ENCODE peak calls at places on chromosomes 11 and 22, in four cellular contexts. M is H54, J is stomach, L is uterus. R is an unnamed sample.

GRCh38 chr22:40107756-40108437 is 69.8 kb upstream of the TNRC6B start:
- DNase-seq in M (peak; percentile 53), J (peak; percentile 33), L (peak; percentile 27), R (no peak)

GRCh38 chr22:45671051-45671782 is 417 bp upstream of the ATXN10 start:
- DNase-seq in J (no peak), M (no peak), L (no peak), R (peak; percentile 46)

GRCh38 chr11:6817668-6818067 is 18.2 kb upstream of the OR6A2 start:
- DNase-seq in J (no peak), M (no peak), L (no peak), R (no peak)

GRCh38 chr11:106446302-106446701 is 368.8 kb downstream of the AASDHPPT start:
- DNase-seq in L (no peak), J (no peak), M (no peak), R (no peak)

GRCh38 chr11:17786824-17787525 is 52.4 kb downstream of the KCNC1 start:
- DNase-seq in L (no peak), M (peak; percentile 92), J (no peak), R (no peak)

GRCh38 chr11:62678770-62679696 is at the start of gene UBXN1:
- DNase-seq in M (peak; percentile 80), L (peak; percentile 91), J (peak; percentile 89), R (peak; percentile 90)

GRCh38 chr11:129373489-129373953 is 2.1 kb upstream of the BARX2 start:
- DNase-seq in M (no peak), J (no peak), L (no peak), R (no peak)

GRCh38 chr11:68411501-68411991 is 49.0 kb upstream of the PPP6R3 start:
- DNase-seq in M (no peak), L (no peak), J (peak; percentile 88), R (no peak)

GRCh38 chr22:20550851-20551744 is 43.7 kb downstream of the MED15 start:
- DNase-seq in L (peak; percentile 68), J (no peak), M (no peak), R (peak; percentile 72)

GRCh38 chr22:32518848-32519247 is 44.2 kb downstream of the FBXO7 start:
- DNase-seq in L (no peak), J (no peak), M (no peak), R (no peak)

GRCh38 chr11:85826096-85826855 is 15.3 kb upstream of the SYTL2 start:
- DNase-seq in M (no peak), L (peak; percentile 53), J (no peak), R (no peak)

GRCh38 chr11:124481365-124482323 is 36.1 kb upstream of the OR8B8 start:
- DNase-seq in M (no peak), J (no peak), L (no peak), R (no peak)

GRCh38 chr11:96228472-96228871 is 114.5 kb downstream of the MAML2 start:
- DNase-seq in M (peak; percentile 20), J (peak; percentile 43), L (peak; percentile 67), R (peak; percentile 82)

GRCh38 chr22:35839811-35840739 is 122.4 kb downstream of the APOL5 start:
- DNase-seq in L (peak; percentile 90), M (peak; percentile 38), J (peak; percentile 72), R (peak; percentile 87)

GRCh38 chr22:42208362-42208761 is 62.1 kb downstream of the TCF20 start:
- DNase-seq in J (no peak), L (no peak), M (no peak), R (no peak)

GRCh38 chr11:128928400-128928799 is 14.3 kb downstream of the TP53AIP1 start:
- DNase-seq in J (no peak), L (no peak), M (no peak), R (no peak)

GRCh38 chr22:19178065-19178658 is 374 bp downstream of the SLC25A1 start:
- DNase-seq in M (no peak), J (peak; percentile 60), L (no peak), R (no peak)

GRCh38 chr11:80155412-80156017 is 714.7 kb upstream of the TENM4 start:
- DNase-seq in J (no peak), L (no peak), M (no peak), R (no peak)

GRCh38 chr11:2718817-2719438 is 19.1 kb upstream of the KCNQ1OT1 start:
- DNase-seq in J (no peak), L (no peak), M (no peak), R (no peak)

GRCh38 chr11:63909621-63910506 is 7.1 kb downstream of the RCOR2 start:
- DNase-seq in M (no peak), J (no peak), L (peak; percentile 43), R (no peak)

GRCh38 chr22:21937041-21937820 is 15.4 kb downstream of the PPM1F start:
- DNase-seq in J (peak; percentile 62), M (no peak), L (no peak), R (no peak)

GRCh38 chr22:38766076-38766777 is 10.4 kb upstream of the SUN2 start:
- DNase-seq in J (peak; percentile 60), L (peak; percentile 58), M (peak; percentile 66), R (peak; percentile 64)

GRCh38 chr11:81874627-81875026 is 859.0 kb downstream of the FAM181B start:
- DNase-seq in J (no peak), M (no peak), L (no peak), R (no peak)

GRCh38 chr11:128021304-128022006 is 565.9 kb downstream of the ETS1 start:
- DNase-seq in L (no peak), J (no peak), M (no peak), R (no peak)

GRCh38 chr11:58578635-58579191 is at the start of gene ZFP91:
- DNase-seq in J (peak; percentile 98), M (peak; percentile 50), L (peak; percentile 97), R (peak; percentile 98)

GRCh38 chr11:47572715-47573255 is 6.0 kb downstream of the KBTBD4 start:
- DNase-seq in L (no peak), M (no peak), J (no peak), R (peak; percentile 36)

GRCh38 chr11:70504246-70505020 is 106.1 kb downstream of the CTTN start:
- DNase-seq in M (no peak), J (no peak), L (no peak), R (no peak)

GRCh38 chr11:32435511-32435946 is at the start of gene WT1:
- DNase-seq in M (peak; percentile 65), J (no peak), L (peak; percentile 90), R (peak; percentile 89)
- TF ChIP-seq POLR2A in M (peak; percentile 23), J (no peak), L (peak; percentile 55), R (peak; percentile 70)

GRCh38 chr11:121024989-121025388 is 1.1 kb downstream of the TBCEL start:
- DNase-seq in J (no peak), L (no peak), M (no peak), R (no peak)

GRCh38 chr11:121029813-121030445 is 6.0 kb downstream of the TBCEL start:
- DNase-seq in J (no peak), M (no peak), L (no peak), R (no peak)

GRCh38 chr11:121029153-121029552 is 5.3 kb downstream of the TBCEL start:
- DNase-seq in L (no peak), J (no peak), M (no peak), R (no peak)

GRCh38 chr11:121018746-121019145 is 5.2 kb upstream of the TBCEL start:
- DNase-seq in M (no peak), J (no peak), L (no peak), R (no peak)

DNA sequence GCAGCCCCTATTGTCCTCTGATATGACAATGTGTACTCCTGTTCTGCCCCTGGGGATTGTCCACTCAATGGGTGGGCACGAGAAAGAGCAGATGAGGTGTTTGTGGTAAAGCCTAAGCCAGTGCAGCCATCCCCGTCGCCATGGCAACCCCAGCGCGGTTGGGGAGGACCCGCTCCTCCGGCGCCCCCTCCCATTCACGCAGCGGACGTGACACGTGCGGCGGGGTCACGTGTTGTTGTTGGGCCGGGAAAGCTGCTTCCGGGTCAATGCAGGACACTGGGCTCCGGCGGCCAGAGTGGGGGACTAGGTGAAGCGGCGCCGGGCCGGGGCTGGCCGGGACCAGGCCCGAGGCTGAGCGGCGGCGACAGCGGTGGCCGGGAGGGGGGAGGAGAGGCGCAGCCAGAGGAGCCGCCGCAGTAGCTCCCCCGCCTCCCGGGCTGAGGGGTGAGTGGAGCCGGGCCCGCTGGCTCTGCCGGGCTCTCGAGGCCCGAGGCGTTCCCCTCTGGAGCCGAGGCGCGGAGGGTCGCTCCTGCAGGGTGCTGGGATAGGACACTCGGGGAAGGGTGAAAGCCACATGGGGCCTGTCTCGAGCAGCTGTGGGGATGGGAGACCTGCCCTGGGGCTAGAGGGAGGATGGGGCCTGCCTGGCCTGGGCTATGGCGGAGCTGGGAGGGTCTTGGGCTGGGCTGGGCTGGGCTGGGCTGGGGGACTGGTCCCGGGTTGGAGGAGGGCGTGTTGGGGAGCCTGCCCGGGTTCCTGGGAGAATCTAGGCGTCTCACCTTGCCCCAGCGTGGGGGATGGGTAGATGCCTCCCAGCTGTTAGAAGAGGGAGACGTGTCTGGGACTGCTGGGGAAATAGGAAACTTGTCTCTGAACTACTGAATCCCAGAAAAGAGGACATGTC is at the start of gene TBCEL:
- DNase-seq in L (peak; percentile 80), J (peak; percentile 77), M (peak; percentile 81), R (peak; percentile 93)
- TF ChIP-seq POLR2A in L (peak; percentile 11), J (no peak), M (peak; percentile 20), R (no peak)

DNA sequence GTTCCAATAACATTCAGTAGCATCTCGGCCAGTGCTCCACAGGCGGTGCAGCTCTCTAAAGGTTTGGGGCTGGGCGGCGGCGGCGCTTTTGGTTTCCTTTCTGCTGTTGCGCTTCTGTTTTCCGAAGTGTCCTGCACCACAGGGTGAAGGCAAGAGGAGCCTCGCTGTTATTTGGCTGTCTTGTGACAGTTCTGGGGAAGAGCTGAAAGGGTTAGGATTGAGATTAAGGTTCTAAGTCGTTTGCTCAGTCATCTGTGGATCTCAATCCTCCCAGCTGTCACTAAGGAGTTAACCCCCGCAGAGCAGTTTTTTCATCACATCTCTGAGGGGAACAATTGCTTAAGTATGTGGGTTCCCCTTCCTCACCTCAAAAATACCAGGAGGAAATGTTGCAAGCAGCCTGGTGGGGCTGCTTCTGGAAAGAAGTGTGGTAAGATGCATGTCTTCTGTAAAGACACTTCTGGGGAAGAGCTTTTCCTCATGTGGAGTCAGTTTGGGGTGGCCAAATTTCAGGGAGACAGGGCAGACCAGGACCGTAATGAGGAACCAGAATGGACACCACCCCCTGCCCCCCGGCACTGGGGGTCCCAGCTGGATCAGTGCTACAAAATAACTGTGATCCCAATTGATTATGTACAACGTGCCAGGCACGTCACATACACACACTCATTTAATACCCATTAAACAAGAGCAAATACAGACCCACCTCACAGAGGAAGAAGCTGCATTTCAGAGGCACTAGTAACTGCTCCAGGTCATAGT is 14.2 kb downstream of the TMEM121B start:
- DNase-seq in M (no peak), J (no peak), L (no peak), R (no peak)
- TF ChIP-seq POLR2A in M (no peak), J (no peak), L (no peak), R (no peak)

DNA sequence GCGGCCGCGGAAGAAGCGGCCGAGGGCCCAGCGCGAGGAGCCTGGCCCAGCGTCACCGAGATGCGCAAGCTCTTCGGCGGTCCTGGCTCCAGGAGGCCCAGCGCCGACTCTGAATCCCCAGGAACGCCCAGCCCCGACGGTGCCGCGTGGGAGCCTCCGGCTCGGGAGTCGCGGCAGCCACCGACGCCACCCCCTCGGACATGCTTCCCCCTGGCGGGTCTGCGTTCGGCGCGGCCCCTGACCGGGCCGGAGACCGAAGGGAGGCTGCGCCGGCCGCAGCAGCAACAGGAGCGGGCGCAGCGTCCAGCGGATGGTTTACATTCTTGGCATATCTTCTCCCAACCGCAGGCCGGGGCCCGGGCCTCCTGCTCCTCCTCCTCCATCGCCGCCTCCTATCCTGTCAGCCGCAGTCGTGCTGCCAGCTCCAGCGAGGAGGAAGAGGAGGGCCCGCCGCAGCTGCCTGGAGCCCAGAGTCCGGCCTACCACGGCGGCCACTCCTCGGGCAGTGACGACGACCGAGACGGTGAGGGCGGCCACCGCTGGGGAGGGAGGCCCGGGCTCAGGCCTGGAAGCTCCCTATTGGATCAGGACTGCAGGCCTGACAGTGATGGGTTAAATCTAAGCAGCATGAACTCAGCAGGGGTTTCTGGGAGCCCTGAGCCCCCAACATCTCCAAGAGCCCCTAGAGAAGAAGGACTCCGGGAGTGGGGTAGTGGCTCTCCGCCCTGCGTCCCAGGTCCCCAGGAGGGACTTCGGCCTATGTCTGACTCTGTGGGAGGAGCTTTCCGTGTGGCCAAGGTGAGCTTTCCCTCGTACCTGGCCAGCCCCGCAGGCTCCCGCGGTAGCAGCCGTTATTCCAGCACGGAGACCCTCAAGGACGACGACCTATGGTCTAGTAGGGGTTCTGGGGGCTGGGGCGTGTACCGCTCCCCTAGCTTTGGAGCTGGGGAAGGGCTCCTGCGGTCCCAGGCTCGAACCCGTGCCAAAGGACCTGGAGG is 1.2 kb downstream of the ARHGEF17 start:
- DNase-seq in M (peak; percentile 93), L (peak; percentile 86), J (peak; percentile 91), R (peak; percentile 86)
- TF ChIP-seq POLR2A in M (peak; percentile 66), L (peak; percentile 55), J (peak; percentile 34), R (peak; percentile 63)

R was measured in ovary.